ENCODE peak calls at places on chromosomes 4 and X, in five cellular contexts. A, U, R, B and Q are unnamed samples. For H3K27me3, the result is how much of the 10 kb centered on the place peaks cover.

GRCh38 chr4:62644372-62644771 is 1444.2 kb downstream of the ADGRL3 start:
- DNase-seq in U (peak), R (no peak), B (no peak), A (no peak), Q (peak)

GRCh38 chr4:169437299-169438047 is 166.7 kb upstream of the SH3RF1 start:
- DNase-seq in R (no peak), U (no peak), B (no peak), A (no peak), Q (peak)

GRCh38 chrX:11537141-11537540 is 128.6 kb downstream of the ARHGAP6 start:
- DNase-seq in R (no peak), U (no peak), B (no peak), A (no peak), Q (no peak)

GRCh38 chr4:6986067-6986780 is 56.9 kb upstream of the TADA2B start:
- DNase-seq in R (peak), B (no peak), U (peak), A (no peak), Q (peak)

GRCh38 chr4:6241062-6241845 is 28.4 kb upstream of the WFS1 start:
- DNase-seq in A (no peak), B (no peak), R (no peak), U (no peak), Q (no peak)

GRCh38 chr4:101972791-101973190 is 182.3 kb downstream of the BANK1 start:
- DNase-seq in B (no peak), R (no peak), A (no peak), U (no peak), Q (no peak)

GRCh38 chrX:15619053-15619772 is 18.5 kb upstream of the ACE2 start:
- DNase-seq in U (peak), B (no peak), R (no peak), A (no peak), Q (no peak)

GRCh38 chr4:80033581-80033980 is 39.4 kb downstream of the ANTXR2 start:
- DNase-seq in U (no peak), B (no peak), R (no peak), A (no peak), Q (no peak)

GRCh38 chr4:150318971-150319370 is 240.7 kb downstream of the DCLK2 start:
- DNase-seq in B (no peak), A (no peak), R (no peak), U (no peak), Q (no peak)

GRCh38 chr4:152961041-152961751 is 25.1 kb downstream of the FHDC1 start:
- DNase-seq in B (no peak), A (no peak), U (no peak), R (no peak), Q (no peak)

GRCh38 chr4:110306363-110306762 is 107.9 kb upstream of the ELOVL6 start:
- DNase-seq in R (no peak), U (no peak), A (no peak), B (no peak), Q (no peak)

GRCh38 chrX:40868868-40869267 is 133.5 kb upstream of the MED14 start:
- DNase-seq in U (no peak), A (no peak), R (no peak), B (no peak), Q (no peak)

GRCh38 chrX:145923376-145923775 is 105.7 kb downstream of the SLITRK2 start:
- DNase-seq in A (no peak), U (peak), B (no peak), R (no peak), Q (peak)

GRCh38 chrX:30489323-30489722 is 88.2 kb downstream of the TASL start:
- DNase-seq in R (no peak), A (no peak), U (peak), B (no peak), Q (peak)

GRCh38 chrX:63889001-63889400 is 104.0 kb upstream of the ARHGEF9 start:
- DNase-seq in U (no peak), R (no peak), B (no peak), A (no peak), Q (no peak)

GRCh38 chr4:69708211-69708610 is 52.2 kb downstream of the SULT1B1 start:
- DNase-seq in R (no peak), U (no peak), B (no peak), A (no peak), Q (no peak)

GRCh38 chr4:139696491-139696890 is 30.9 kb downstream of the MGST2 start:
- DNase-seq in U (no peak), A (no peak), R (no peak), B (no peak), Q (no peak)

GRCh38 chr4:21765810-21766407 is 182.7 kb downstream of the KCNIP4 start:
- DNase-seq in R (no peak), B (no peak), U (peak), A (no peak), Q (peak)

GRCh38 chr4:74661427-74662171 is 132.7 kb downstream of the BTC start:
- DNase-seq in U (no peak), R (no peak), B (no peak), A (no peak), Q (no peak)

GRCh38 chrX:10090319-10090718 is 66.5 kb upstream of the CLCN4 start:
- DNase-seq in R (no peak), B (no peak), U (no peak), A (no peak), Q (no peak)

GRCh38 chrX:13162772-13163171 is 118.4 kb upstream of the FAM9C start:
- DNase-seq in B (no peak), U (no peak), A (no peak), R (no peak), Q (no peak)

GRCh38 chr4:55431710-55432336 is 36.1 kb downstream of the TMEM165 start:
- DNase-seq in A (no peak), R (no peak), B (no peak), U (no peak), Q (no peak)

GRCh38 chr4:169337510-169337909 is 66.8 kb upstream of the SH3RF1 start:
- DNase-seq in A (no peak), R (no peak), B (no peak), U (no peak), Q (no peak)

GRCh38 chr4:115090483-115091075 is 22.8 kb downstream of the NDST4 start:
- DNase-seq in U (peak), A (peak), R (no peak), B (no peak), Q (peak)

GRCh38 chr4:77306496-77306895 is 149.5 kb downstream of the CCNG2 start:
- DNase-seq in R (no peak), B (no peak), U (no peak), A (no peak), Q (no peak)

GRCh38 chrX:7996414-7996813 is 69.2 kb upstream of the PNPLA4 start:
- DNase-seq in U (peak), B (no peak), A (peak), R (no peak), Q (peak)

GRCh38 chr4:6302869-6303268 is 33.2 kb downstream of the WFS1 start:
- DNase-seq in B (no peak), U (no peak), A (no peak), R (no peak), Q (no peak)

GRCh38 chr4:38914859-38915258 is 47.3 kb downstream of the FAM114A1 start:
- DNase-seq in U (no peak), B (no peak), R (no peak), A (no peak), Q (no peak)

GRCh38 chr4:172953896-172954568 is 214.6 kb upstream of the GALNT7 start:
- DNase-seq in R (no peak), A (no peak), B (no peak), U (no peak), Q (no peak)

GRCh38 chr4:21888195-21888976 is 60.2 kb downstream of the KCNIP4 start:
- DNase-seq in U (no peak), A (no peak), B (no peak), R (no peak), Q (no peak)

GRCh38 chr4:74374561-74375327 is 9.8 kb downstream of the EREG start:
- DNase-seq in R (peak), B (no peak), U (no peak), A (no peak), Q (no peak)

GRCh38 chr4:85522836-85523235 is 47.9 kb downstream of the ARHGAP24 start:
- DNase-seq in U (no peak), B (no peak), A (no peak), R (no peak), Q (no peak)

GRCh38 chrX:39205467-39205866 is 404.2 kb downstream of the MID1IP1 start:
- DNase-seq in B (no peak), A (no peak), U (no peak), R (no peak), Q (no peak)

GRCh38 chr4:82352118-82352824 is 21.5 kb downstream of the HNRNPD start:
- DNase-seq in B (no peak), R (no peak), A (no peak), U (no peak), Q (no peak)
- H3K27me3 ChIP-seq in B (under half), R (under half), A (under half), U (under half), Q (under half)

GRCh38 chr4:1485280-1485679 is 79.0 kb upstream of the NKX1-1 start:
- DNase-seq in R (no peak), B (no peak), A (no peak), U (no peak), Q (no peak)
- H3K27me3 ChIP-seq in R (under half), B (under half), A (under half), U (under half), Q (under half)

GRCh38 chr4:830776-831482 is 5.0 kb upstream of the CPLX1 start:
- DNase-seq in R (no peak), A (no peak), B (no peak), U (peak), Q (no peak)
- H3K27me3 ChIP-seq in R (under half), A (under half), B (under half), U (under half), Q (under half)

GRCh38 chr4:53923921-53924320 is 140.5 kb downstream of the CHIC2 start:
- DNase-seq in A (no peak), R (no peak), B (no peak), U (no peak), Q (no peak)

GRCh38 chr4:53924333-53925049 is 139.9 kb downstream of the CHIC2 start:
- DNase-seq in A (no peak), B (no peak), R (no peak), U (no peak), Q (no peak)

GRCh38 chr4:53921856-53922255 is 142.5 kb downstream of the CHIC2 start:
- DNase-seq in B (no peak), R (no peak), A (no peak), U (no peak), Q (no peak)

GRCh38 chr4:53928825-53929224 is 135.6 kb downstream of the CHIC2 start:
- DNase-seq in A (no peak), R (no peak), B (no peak), U (no peak), Q (no peak)

GRCh38 chr4:53925050-53925605 is 139.3 kb downstream of the CHIC2 start:
- DNase-seq in A (no peak), U (no peak), R (no peak), B (no peak), Q (no peak)
- H3K27me3 ChIP-seq in A (under half), U (under half), R (under half), B (under half), Q (under half)

GRCh38 chr4:8272472-8273428 is 3.2 kb downstream of the HTRA3 start:
- DNase-seq in U (no peak), B (no peak), R (no peak), A (no peak), Q (no peak)
- H3K27me3 ChIP-seq in U (under half), B (under half), R (under half), A (under half), Q (under half)

DNA sequence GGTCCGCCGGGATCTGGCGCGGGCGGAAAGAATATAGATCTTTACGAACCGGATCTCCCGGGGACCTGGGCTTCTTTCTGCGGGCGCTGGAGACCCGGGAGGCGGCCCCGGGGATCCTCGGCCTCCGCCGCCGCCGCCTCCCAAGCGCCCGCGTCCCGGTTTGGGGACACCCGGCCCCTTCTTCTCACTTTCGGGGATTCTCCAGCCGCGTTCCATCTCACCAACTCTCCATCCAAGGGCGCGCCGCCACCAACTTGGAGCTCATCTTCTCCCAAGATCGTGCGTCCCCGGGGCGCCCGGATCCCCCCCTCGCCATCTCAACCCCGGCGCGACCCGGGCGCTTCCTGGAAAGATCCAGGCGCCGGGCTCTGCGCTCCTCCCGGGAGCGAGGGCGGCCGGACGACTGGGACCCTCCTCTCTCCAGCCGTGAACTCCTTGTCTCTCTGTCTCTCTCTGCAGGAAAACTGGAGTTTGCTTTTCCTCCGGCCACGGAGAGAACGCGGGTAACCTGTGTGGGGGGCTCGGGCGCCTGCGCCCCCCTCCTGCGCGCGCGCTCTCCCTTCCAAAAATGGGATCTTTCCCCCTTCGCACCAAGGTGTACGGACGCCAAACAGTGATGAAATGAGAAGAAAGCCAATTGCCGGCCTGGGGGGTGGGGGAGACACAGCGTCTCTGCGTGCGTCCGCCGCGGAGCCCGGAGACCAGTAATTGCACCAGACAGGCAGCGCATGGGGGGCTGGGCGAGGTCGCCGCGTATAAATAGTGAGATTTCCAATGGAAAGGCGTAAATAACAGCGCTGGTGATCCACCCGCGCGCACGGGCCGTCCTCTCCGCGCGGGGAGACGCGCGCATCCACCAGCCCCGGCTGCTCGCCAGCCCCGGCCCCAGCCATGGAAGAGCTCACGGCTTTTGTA is at the start of gene SHOX:
- DNase-seq in A (no peak), B (peak), U (peak), R (no peak), Q (peak)
- H3K27me3 ChIP-seq in A (under half), B (under half), U (half or more), R (under half), Q (half or more)

DNA sequence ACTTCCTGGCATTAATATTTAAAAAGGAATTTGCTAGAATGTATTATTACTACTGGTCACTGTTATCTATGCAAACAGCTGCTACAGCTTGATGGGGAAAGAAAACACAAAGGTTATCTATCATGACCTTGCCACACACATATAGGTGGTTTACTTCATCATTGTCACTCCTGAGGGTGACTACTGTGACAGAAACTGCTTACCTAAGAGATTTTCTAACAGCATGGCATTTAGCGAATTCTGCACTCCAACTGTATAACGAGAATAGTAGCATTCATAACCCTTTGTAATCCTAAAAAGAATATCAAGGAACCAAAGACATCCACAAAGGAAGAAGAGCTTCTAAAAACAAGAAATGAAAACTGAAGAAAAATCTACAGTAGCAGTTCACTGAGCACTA is 74.6 kb upstream of the SPOCK3 start:
- DNase-seq in U (no peak), R (no peak), A (no peak), B (no peak), Q (no peak)
- H3K27me3 ChIP-seq in U (under half), R (under half), A (under half), B (under half), Q (under half)

GRCh38 chr4:8328866-8329559 is 59.5 kb downstream of the HTRA3 start:
- DNase-seq in B (no peak), U (no peak), A (no peak), R (no peak), Q (no peak)

GRCh38 chr4:8329560-8329858 is 60.0 kb downstream of the HTRA3 start:
- DNase-seq in A (no peak), U (no peak), B (no peak), R (no peak), Q (no peak)

GRCh38 chr4:8330821-8331566 is 61.4 kb downstream of the HTRA3 start:
- DNase-seq in B (no peak), U (no peak), A (no peak), R (no peak), Q (no peak)

GRCh38 chr4:8331567-8331955 is 62.0 kb downstream of the HTRA3 start:
- DNase-seq in B (no peak), A (no peak), R (no peak), U (no peak), Q (no peak)

DNA sequence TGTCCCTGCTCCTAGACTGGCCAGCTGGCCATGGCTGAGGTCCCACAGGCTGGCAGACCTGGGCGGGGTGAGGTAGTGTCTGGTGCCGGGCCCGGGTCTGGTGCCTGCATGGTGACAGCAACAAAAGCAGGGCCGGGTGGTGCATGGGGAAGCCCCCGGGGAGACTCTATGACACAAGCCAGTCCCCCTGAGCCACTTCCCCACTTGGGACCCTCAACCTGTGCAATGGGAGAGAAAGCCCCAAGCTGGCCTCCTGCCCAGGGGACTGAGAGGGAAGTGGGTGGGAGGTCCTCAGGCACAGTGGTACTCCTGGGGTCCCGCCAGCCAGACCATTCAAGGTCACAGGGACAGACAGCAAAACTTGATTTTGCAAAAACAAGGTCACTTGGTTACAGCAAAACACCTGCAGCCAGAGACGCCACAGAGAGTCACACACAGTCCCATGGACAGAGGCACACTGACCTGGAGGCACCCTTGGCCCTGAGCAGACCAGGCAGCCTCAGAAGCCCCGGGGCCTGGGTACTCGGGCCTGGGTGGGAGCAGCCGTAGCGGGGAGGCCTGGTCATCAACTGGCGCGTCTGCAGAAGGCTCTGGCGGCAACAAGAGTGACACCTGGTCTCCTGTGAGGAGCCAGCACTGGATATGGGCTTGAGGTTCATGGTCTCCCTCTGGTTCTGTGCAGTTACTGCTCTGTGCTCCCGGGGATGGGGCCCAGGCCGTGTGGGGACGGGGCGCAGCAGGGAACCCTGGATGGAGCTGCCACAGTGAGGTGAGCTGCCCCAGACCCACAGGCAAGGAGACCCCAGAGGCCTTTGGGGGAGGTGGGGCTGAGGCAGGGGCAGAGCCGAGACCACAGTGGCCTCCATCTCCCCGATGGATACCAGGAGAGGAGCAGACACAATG is 60.6 kb downstream of the HTRA3 start:
- DNase-seq in U (no peak), R (no peak), B (no peak), A (no peak), Q (no peak)
- H3K27me3 ChIP-seq in U (under half), R (under half), B (under half), A (under half), Q (under half)

DNA sequence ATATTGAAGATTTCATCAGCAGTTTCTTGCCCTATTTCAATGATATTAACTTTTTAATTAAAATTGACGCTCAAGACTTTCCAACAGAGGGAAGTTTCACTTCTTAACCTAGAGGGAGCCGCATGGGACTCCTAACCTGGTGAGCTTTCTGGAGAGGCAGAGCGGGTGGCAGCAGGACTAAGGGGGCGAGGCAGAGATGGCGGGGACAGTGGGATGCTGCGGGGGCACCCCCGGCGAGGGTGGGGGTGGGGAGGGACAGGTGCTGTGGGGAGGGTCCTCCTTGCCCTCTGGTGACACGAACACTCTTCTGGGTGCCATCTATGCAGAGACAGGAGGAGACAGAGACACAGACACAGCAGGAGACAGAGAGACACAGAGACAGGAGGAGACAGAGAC is 104.4 kb downstream of the ADRA2C start:
- DNase-seq in R (no peak), A (no peak), B (no peak), U (no peak), Q (no peak)
- H3K27me3 ChIP-seq in R (under half), A (under half), B (under half), U (under half), Q (half or more)

GRCh38 chrX:111560801-111561200 is 49.4 kb downstream of the SERTM2 start:
- DNase-seq in B (no peak), R (no peak), A (no peak), U (no peak), Q (no peak)

GRCh38 chrX:111561851-111562250 is 50.4 kb downstream of the SERTM2 start:
- DNase-seq in R (no peak), U (no peak), B (no peak), A (no peak), Q (no peak)
- H3K27me3 ChIP-seq in R (under half), U (under half), B (under half), A (under half), Q (under half)